ENCODE peak calls at places on chromosomes 6 and 20, in six cellular contexts. One of them, this sample, is unnamed.

GRCh38 chr6:70124882-70125535 is 177.9 kb downstream of the COL9A1 start:
- DNase-seq in ovary: no peak
- DNase-seq in psoas muscle: no peak
- DNase-seq in Calu3: peak; percentile 18
- DNase-seq in upper lobe of right lung: no peak
- DNase-seq in pancreas: no peak
- DNase-seq in this sample: peak; percentile 90

GRCh38 chr6:160015778-160016684 is 47.1 kb downstream of the IGF2R start:
- DNase-seq in ovary: no peak
- DNase-seq in psoas muscle: no peak
- DNase-seq in Calu3: no peak
- DNase-seq in upper lobe of right lung: no peak
- DNase-seq in pancreas: no peak
- DNase-seq in this sample: no peak

GRCh38 chr20:50288128-50288623 is 97.5 kb downstream of the CEBPB start:
- DNase-seq in ovary: no peak
- DNase-seq in psoas muscle: no peak
- DNase-seq in Calu3: no peak
- DNase-seq in upper lobe of right lung: no peak
- DNase-seq in pancreas: no peak
- DNase-seq in this sample: no peak

GRCh38 chr6:160510199-160510598 is 153.9 kb downstream of the LPA start:
- DNase-seq in ovary: no peak
- DNase-seq in psoas muscle: no peak
- DNase-seq in Calu3: no peak
- DNase-seq in upper lobe of right lung: no peak
- DNase-seq in pancreas: no peak
- DNase-seq in this sample: peak; percentile 40

GRCh38 chr6:160789263-160790027 is 87.4 kb downstream of the PLG start:
- DNase-seq in ovary: no peak
- DNase-seq in psoas muscle: no peak
- DNase-seq in Calu3: no peak
- DNase-seq in upper lobe of right lung: no peak
- DNase-seq in pancreas: no peak
- DNase-seq in this sample: no peak

GRCh38 chr6:89888871-89889270 is 5.4 kb upstream of the GJA10 start:
- DNase-seq in ovary: no peak
- DNase-seq in psoas muscle: no peak
- DNase-seq in Calu3: no peak
- DNase-seq in upper lobe of right lung: no peak
- DNase-seq in pancreas: no peak
- DNase-seq in this sample: no peak

GRCh38 chr6:113172531-113172966 is 684.6 kb upstream of the MARCKS start:
- DNase-seq in ovary: no peak
- DNase-seq in psoas muscle: no peak
- DNase-seq in Calu3: no peak
- DNase-seq in upper lobe of right lung: no peak
- DNase-seq in pancreas: peak; percentile 35
- DNase-seq in this sample: no peak

GRCh38 chr6:1917628-1918371 is 308.1 kb downstream of the FOXC1 start:
- DNase-seq in ovary: no peak
- DNase-seq in psoas muscle: no peak
- DNase-seq in Calu3: peak; percentile 85
- DNase-seq in upper lobe of right lung: no peak
- DNase-seq in pancreas: no peak
- DNase-seq in this sample: peak; percentile 53

GRCh38 chr20:8139899-8140298 is 7.8 kb downstream of the PLCB1 start:
- DNase-seq in ovary: no peak
- DNase-seq in psoas muscle: no peak
- DNase-seq in Calu3: no peak
- DNase-seq in upper lobe of right lung: no peak
- DNase-seq in pancreas: no peak
- DNase-seq in this sample: no peak

GRCh38 chr20:5557123-5557522 is 193.1 kb upstream of the SHLD1 start:
- DNase-seq in ovary: peak; percentile 36
- DNase-seq in psoas muscle: peak; percentile 64
- DNase-seq in Calu3: peak; percentile 48
- DNase-seq in upper lobe of right lung: no peak
- DNase-seq in pancreas: no peak
- DNase-seq in this sample: peak; percentile 61

GRCh38 chr6:135267085-135267484 is 86.0 kb downstream of the MYB start:
- DNase-seq in ovary: no peak
- DNase-seq in psoas muscle: no peak
- DNase-seq in Calu3: peak; percentile 13
- DNase-seq in upper lobe of right lung: no peak
- DNase-seq in pancreas: no peak
- DNase-seq in this sample: no peak

GRCh38 chr6:40960784-40961430 is 78.1 kb downstream of the UNC5CL start:
- DNase-seq in ovary: no peak
- DNase-seq in psoas muscle: no peak
- DNase-seq in Calu3: no peak
- DNase-seq in upper lobe of right lung: no peak
- DNase-seq in pancreas: peak; percentile 38
- DNase-seq in this sample: no peak

GRCh38 chr6:79001415-79001814 is 76.6 kb downstream of the PHIP start:
- DNase-seq in ovary: no peak
- DNase-seq in psoas muscle: no peak
- DNase-seq in Calu3: no peak
- DNase-seq in upper lobe of right lung: no peak
- DNase-seq in pancreas: no peak
- DNase-seq in this sample: no peak

GRCh38 chr6:57116776-57117175 is 26.8 kb downstream of the ZNF451 start:
- DNase-seq in ovary: no peak
- DNase-seq in psoas muscle: no peak
- DNase-seq in Calu3: no peak
- DNase-seq in upper lobe of right lung: no peak
- DNase-seq in pancreas: no peak
- DNase-seq in this sample: no peak

GRCh38 chr6:29465279-29465678 is 8.3 kb downstream of the OR2H1 start:
- DNase-seq in ovary: no peak
- DNase-seq in psoas muscle: no peak
- DNase-seq in Calu3: no peak
- DNase-seq in upper lobe of right lung: no peak
- DNase-seq in pancreas: no peak
- DNase-seq in this sample: no peak

GRCh38 chr6:101935732-101936131 is 542.2 kb downstream of the GRIK2 start:
- DNase-seq in ovary: no peak
- DNase-seq in psoas muscle: no peak
- DNase-seq in Calu3: no peak
- DNase-seq in upper lobe of right lung: no peak
- DNase-seq in pancreas: no peak
- DNase-seq in this sample: peak; percentile 51

GRCh38 chr6:155442562-155442961 is 13.1 kb downstream of the NOX3 start:
- DNase-seq in ovary: no peak
- DNase-seq in psoas muscle: no peak
- DNase-seq in Calu3: no peak
- DNase-seq in upper lobe of right lung: no peak
- DNase-seq in pancreas: no peak
- DNase-seq in this sample: no peak

GRCh38 chr20:34210271-34210670 is 31.0 kb upstream of the ASIP start:
- DNase-seq in ovary: no peak
- DNase-seq in psoas muscle: no peak
- DNase-seq in Calu3: no peak
- DNase-seq in upper lobe of right lung: no peak
- DNase-seq in pancreas: peak; percentile 32
- DNase-seq in this sample: no peak

GRCh38 chr6:84785676-84786075 is 21.3 kb upstream of the TBX18 start:
- DNase-seq in ovary: no peak
- DNase-seq in psoas muscle: no peak
- DNase-seq in Calu3: no peak
- DNase-seq in upper lobe of right lung: no peak
- DNase-seq in pancreas: no peak
- DNase-seq in this sample: no peak

GRCh38 chr6:8194499-8194898 is 92.2 kb upstream of the EEF1E1 start:
- DNase-seq in ovary: no peak
- DNase-seq in psoas muscle: no peak
- DNase-seq in Calu3: no peak
- DNase-seq in upper lobe of right lung: no peak
- DNase-seq in pancreas: no peak
- DNase-seq in this sample: peak; percentile 29

GRCh38 chr6:78639505-78640110 is 227.7 kb upstream of the IRAK1BP1 start:
- DNase-seq in ovary: no peak
- DNase-seq in psoas muscle: no peak
- DNase-seq in Calu3: no peak
- DNase-seq in upper lobe of right lung: no peak
- DNase-seq in pancreas: no peak
- DNase-seq in this sample: no peak

GRCh38 chr6:12576389-12576788 is 140.2 kb upstream of the PHACTR1 start:
- DNase-seq in ovary: no peak
- DNase-seq in psoas muscle: no peak
- DNase-seq in Calu3: no peak
- DNase-seq in upper lobe of right lung: no peak
- DNase-seq in pancreas: no peak
- DNase-seq in this sample: peak; percentile 72

GRCh38 chr6:42237857-42238256 is 20.2 kb upstream of the MRPS10 start:
- DNase-seq in ovary: no peak
- DNase-seq in psoas muscle: no peak
- DNase-seq in Calu3: no peak
- DNase-seq in upper lobe of right lung: no peak
- DNase-seq in pancreas: no peak
- DNase-seq in this sample: no peak

GRCh38 chr6:163133691-163134090 is 280.8 kb upstream of the QKI start:
- DNase-seq in ovary: no peak
- DNase-seq in psoas muscle: no peak
- DNase-seq in Calu3: no peak
- DNase-seq in upper lobe of right lung: no peak
- DNase-seq in pancreas: no peak
- DNase-seq in this sample: no peak

GRCh38 chr6:139381216-139381615 is 6.8 kb upstream of the CITED2 start:
- DNase-seq in ovary: no peak
- DNase-seq in psoas muscle: no peak
- DNase-seq in Calu3: no peak
- DNase-seq in upper lobe of right lung: no peak
- DNase-seq in pancreas: no peak
- DNase-seq in this sample: no peak
- TF ChIP-seq CTCF in ovary: no peak
- TF ChIP-seq CTCF in psoas muscle: no peak
- TF ChIP-seq CTCF in Calu3: no peak
- TF ChIP-seq CTCF in upper lobe of right lung: no peak
- TF ChIP-seq CTCF in pancreas: no peak
- TF ChIP-seq CTCF in this sample: no peak

GRCh38 chr20:58694241-58695083 is 1.9 kb downstream of the NPEPL1 start:
- DNase-seq in ovary: no peak
- DNase-seq in psoas muscle: no peak
- DNase-seq in Calu3: no peak
- DNase-seq in upper lobe of right lung: peak; percentile 60
- DNase-seq in pancreas: peak; percentile 70
- DNase-seq in this sample: no peak

GRCh38 chr20:58697201-58697866 is 4.7 kb downstream of the NPEPL1 start:
- DNase-seq in ovary: no peak
- DNase-seq in psoas muscle: no peak
- DNase-seq in Calu3: no peak
- DNase-seq in upper lobe of right lung: peak; percentile 51
- DNase-seq in pancreas: peak; percentile 48
- DNase-seq in this sample: no peak

GRCh38 chr20:58696411-58696961 is 3.9 kb downstream of the NPEPL1 start:
- DNase-seq in ovary: no peak
- DNase-seq in psoas muscle: no peak
- DNase-seq in Calu3: no peak
- DNase-seq in upper lobe of right lung: peak; percentile 58
- DNase-seq in pancreas: peak; percentile 42
- DNase-seq in this sample: no peak

GRCh38 chr20:58695084-58695722 is 2.6 kb downstream of the NPEPL1 start:
- DNase-seq in ovary: no peak
- DNase-seq in psoas muscle: no peak
- DNase-seq in Calu3: no peak
- DNase-seq in upper lobe of right lung: no peak
- DNase-seq in pancreas: peak; percentile 31
- DNase-seq in this sample: no peak

DNA sequence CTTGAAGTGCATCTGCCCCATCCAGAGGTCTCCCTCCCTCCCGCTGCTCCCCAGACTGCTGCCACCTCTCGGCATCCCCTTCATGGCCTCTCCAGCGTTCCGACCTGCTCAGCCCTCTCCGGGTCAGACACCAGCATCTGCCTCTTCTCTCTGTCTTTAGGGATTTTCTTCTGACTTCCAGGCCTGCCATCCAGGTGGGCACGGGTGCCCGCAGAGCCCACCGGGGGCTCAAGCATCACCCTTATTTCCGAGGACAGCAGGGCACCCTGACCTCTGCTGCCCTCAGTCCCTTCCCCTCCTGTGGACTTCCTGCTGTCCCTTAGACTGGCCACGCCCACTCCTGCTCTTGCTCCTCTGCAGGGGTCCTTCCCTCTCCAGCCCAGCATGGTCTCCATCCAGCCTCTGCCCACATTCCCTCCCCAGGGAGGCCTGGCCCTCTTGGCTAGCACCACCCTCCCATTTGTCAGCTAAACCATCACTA is 3.3 kb downstream of the NPEPL1 start:
- DNase-seq in ovary: no peak
- DNase-seq in psoas muscle: no peak
- DNase-seq in Calu3: no peak
- DNase-seq in upper lobe of right lung: no peak
- DNase-seq in pancreas: peak; percentile 54
- DNase-seq in this sample: no peak
- TF ChIP-seq CTCF in ovary: no peak
- TF ChIP-seq CTCF in psoas muscle: no peak
- TF ChIP-seq CTCF in Calu3: no peak
- TF ChIP-seq CTCF in upper lobe of right lung: no peak
- TF ChIP-seq CTCF in pancreas: no peak
- TF ChIP-seq CTCF in this sample: no peak

DNA sequence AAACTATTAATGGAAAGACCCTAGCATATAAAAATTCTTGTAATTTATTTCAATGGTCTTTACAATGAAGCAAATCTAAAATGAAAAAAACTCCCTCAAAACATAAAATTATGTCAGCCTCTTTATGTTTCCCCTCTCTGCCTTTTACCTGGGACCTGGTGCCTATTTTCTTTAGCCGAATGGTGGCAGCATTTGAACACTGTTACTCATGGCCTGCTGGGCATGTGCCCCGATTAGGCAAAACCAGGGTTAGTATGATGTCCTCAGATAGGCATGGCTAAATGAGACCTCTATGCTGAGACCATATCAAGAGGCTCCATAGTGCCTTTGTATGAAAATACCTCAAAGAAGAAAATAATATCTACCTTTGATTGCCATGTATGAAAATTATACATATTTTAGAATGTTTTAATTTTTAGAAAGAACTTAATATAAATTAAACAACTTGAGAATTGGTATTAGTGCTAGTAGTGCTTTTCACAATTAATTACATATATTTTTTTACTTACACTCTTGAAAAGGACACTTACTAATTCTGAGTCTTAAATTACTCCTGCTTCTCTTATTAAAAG is 22.5 kb upstream of the C6orf58 start:
- DNase-seq in ovary: no peak
- DNase-seq in psoas muscle: no peak
- DNase-seq in Calu3: peak; percentile 54
- DNase-seq in upper lobe of right lung: no peak
- DNase-seq in pancreas: no peak
- DNase-seq in this sample: peak; percentile 68
- TF ChIP-seq CTCF in ovary: no peak
- TF ChIP-seq CTCF in psoas muscle: peak; percentile 37
- TF ChIP-seq CTCF in Calu3: no peak
- TF ChIP-seq CTCF in upper lobe of right lung: peak; percentile 22
- TF ChIP-seq CTCF in pancreas: no peak
- TF ChIP-seq CTCF in this sample: peak; percentile 60

DNA sequence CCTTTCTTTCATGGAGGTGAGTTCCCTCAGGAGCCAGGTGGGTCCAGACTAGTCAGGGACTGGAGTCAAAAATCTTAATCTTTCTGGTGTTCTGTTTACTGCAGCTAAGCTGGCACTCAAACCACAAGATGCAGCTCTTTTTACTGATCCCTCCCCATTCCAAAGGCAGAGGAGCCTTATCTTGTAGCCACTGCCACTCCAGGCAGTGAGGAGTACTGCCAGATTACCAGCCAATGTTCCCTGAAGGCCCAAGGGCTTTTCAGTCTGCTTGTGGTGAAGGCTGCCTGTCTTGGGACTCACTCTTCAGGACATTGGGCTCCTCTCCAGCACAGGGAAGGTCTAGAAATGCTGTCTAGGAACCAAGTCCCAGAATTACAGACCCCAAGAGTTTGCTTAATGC is 490.4 kb upstream of the ADGRB3 start:
- DNase-seq in ovary: no peak
- DNase-seq in psoas muscle: no peak
- DNase-seq in Calu3: no peak
- DNase-seq in upper lobe of right lung: no peak
- DNase-seq in pancreas: no peak
- DNase-seq in this sample: no peak
- TF ChIP-seq CTCF in ovary: no peak
- TF ChIP-seq CTCF in psoas muscle: no peak
- TF ChIP-seq CTCF in Calu3: no peak
- TF ChIP-seq CTCF in upper lobe of right lung: no peak
- TF ChIP-seq CTCF in pancreas: no peak
- TF ChIP-seq CTCF in this sample: no peak

This sample was measured in cardiac fibroblast.